ENCODE peak calls at places on chromosomes 6 and 20, in six cellular contexts. A is PC-9, H is uterus, K is tibial nerve, M is astrocyte, S is stomach. O is an unnamed sample.

GRCh38 chr6:129517288-129517687 is 192.7 kb downstream of the ARHGAP18 start:
- DNase-seq in A (no peak), H (no peak), K (no peak), M (no peak), S (no peak), O (no peak)

GRCh38 chr6:124400600-124400999 is 561.6 kb upstream of the RNF217 start:
- DNase-seq in A (no peak), H (no peak), K (no peak), M (no peak), S (no peak), O (no peak)

GRCh38 chr6:43698584-43699349 is 11.2 kb upstream of the MRPS18A start:
- DNase-seq in A (peak; percentile 53), H (no peak), K (peak; percentile 54), M (no peak), S (peak; percentile 85), O (no peak)

GRCh38 chr20:58308680-58309527 is 611 bp upstream of the RAB22A start:
- DNase-seq in A (no peak), H (peak; percentile 71), K (peak; percentile 44), M (peak; percentile 4), S (no peak), O (peak; percentile 58)

GRCh38 chr6:167745660-167746376 is 80.9 kb upstream of the AFDN start:
- DNase-seq in A (no peak), H (peak; percentile 85), K (peak; percentile 34), M (no peak), S (peak; percentile 18), O (no peak)

GRCh38 chr6:136526196-136526930 is 23.9 kb downstream of the MAP7 start:
- DNase-seq in A (no peak), H (peak; percentile 31), K (no peak), M (peak; percentile 36), S (peak; percentile 46), O (peak; percentile 62)

GRCh38 chr20:36613974-36614373 is 8.4 kb downstream of the RAB5IF start:
- DNase-seq in A (peak; percentile 61), H (no peak), K (no peak), M (no peak), S (peak; percentile 77), O (no peak)

GRCh38 chr20:23257848-23258746 is 92.5 kb upstream of the NXT1 start:
- DNase-seq in A (no peak), H (no peak), K (no peak), M (peak; percentile 88), S (no peak), O (no peak)

GRCh38 chr6:42294759-42295158 is 77.1 kb upstream of the MRPS10 start:
- DNase-seq in A (peak; percentile 97), H (no peak), K (no peak), M (peak; percentile 77), S (no peak), O (no peak)

GRCh38 chr6:37517411-37517812 is 17.7 kb upstream of the CCDC167 start:
- DNase-seq in A (no peak), H (no peak), K (no peak), M (no peak), S (no peak), O (no peak)

GRCh38 chr6:11918021-11918738 is 93.9 kb upstream of the HIVEP1 start:
- DNase-seq in A (no peak), H (no peak), K (no peak), M (peak; percentile 94), S (no peak), O (no peak)

GRCh38 chr6:125611573-125612399 is 137.6 kb upstream of the HEY2 start:
- DNase-seq in A (no peak), H (no peak), K (no peak), M (peak; percentile 34), S (no peak), O (no peak)

GRCh38 chr20:58141496-58141895 is 87.0 kb downstream of the ANKRD60 start:
- DNase-seq in A (no peak), H (no peak), K (no peak), M (no peak), S (no peak), O (peak; percentile 57)

GRCh38 chr20:32535953-32536823 is 48.9 kb downstream of the NOL4L start:
- DNase-seq in A (peak; percentile 67), H (no peak), K (no peak), M (no peak), S (peak; percentile 72), O (peak; percentile 84)

GRCh38 chr6:106025655-106026054 is 60.5 kb upstream of the PRDM1 start:
- DNase-seq in A (no peak), H (no peak), K (no peak), M (peak; percentile 43), S (no peak), O (no peak)

GRCh38 chr6:72580281-72580940 is 41.5 kb upstream of the KCNQ5 start:
- DNase-seq in A (no peak), H (no peak), K (no peak), M (peak; percentile 78), S (no peak), O (no peak)

GRCh38 chr6:4320860-4321259 is 185.5 kb upstream of the ECI2 start:
- DNase-seq in A (peak; percentile 88), H (no peak), K (no peak), M (peak; percentile 97), S (no peak), O (no peak)

GRCh38 chr6:111011360-111012142 is 29.7 kb downstream of the RPF2 start:
- DNase-seq in A (no peak), H (no peak), K (peak; percentile 21), M (peak; percentile 25), S (no peak), O (no peak)

GRCh38 chr20:37384683-37385174 is 38.8 kb downstream of the SRC start:
- DNase-seq in A (no peak), H (peak; percentile 81), K (peak; percentile 59), M (no peak), S (peak; percentile 69), O (no peak)

GRCh38 chr20:8060977-8061376 is 41.4 kb upstream of the TMX4 start:
- DNase-seq in A (no peak), H (no peak), K (no peak), M (no peak), S (no peak), O (no peak)

GRCh38 chr20:53609501-53610445 is 16.1 kb upstream of the ZNF217 start:
- DNase-seq in A (no peak), H (no peak), K (no peak), M (peak; percentile 49), S (peak; percentile 45), O (no peak)

GRCh38 chr6:147201885-147202515 is 2.2 kb upstream of the STXBP5 start:
- DNase-seq in A (peak; percentile 57), H (no peak), K (peak; percentile 14), M (peak; percentile 33), S (no peak), O (no peak)

GRCh38 chr6:44064089-44064947 is 62.9 kb downstream of the MRPL14 start:
- DNase-seq in A (peak; percentile 77), H (peak; percentile 70), K (peak; percentile 70), M (peak; percentile 99), S (peak; percentile 47), O (no peak)

GRCh38 chr6:34223964-34224940 is 12.4 kb upstream of the HMGA1 start:
- DNase-seq in A (peak; percentile 90), H (peak; percentile 94), K (peak; percentile 85), M (peak; percentile 83), S (peak; percentile 95), O (peak; percentile 95)

GRCh38 chr6:12348530-12349511 is 58.7 kb downstream of the EDN1 start:
- DNase-seq in A (peak; percentile 97), H (no peak), K (no peak), M (peak; percentile 88), S (peak; percentile 58), O (no peak)

GRCh38 chr6:14499309-14499708 is 381.7 kb downstream of the CD83 start:
- DNase-seq in A (no peak), H (no peak), K (no peak), M (no peak), S (no peak), O (no peak)

GRCh38 chr6:42190784-42191183 is 4.0 kb downstream of the GUCA1B start:
- DNase-seq in A (no peak), H (no peak), K (no peak), M (peak; percentile 73), S (no peak), O (no peak)

GRCh38 chr6:166483026-166483425 is 100.3 kb upstream of the MPC1 start:
- DNase-seq in A (no peak), H (no peak), K (no peak), M (no peak), S (no peak), O (no peak)

GRCh38 chr20:47440857-47441773 is 60.6 kb upstream of the NCOA3 start:
- DNase-seq in A (peak; percentile 62), H (no peak), K (no peak), M (peak; percentile 76), S (no peak), O (no peak)

GRCh38 chr6:14478396-14479225 is 361.0 kb downstream of the CD83 start:
- DNase-seq in A (no peak), H (no peak), K (peak; percentile 47), M (no peak), S (no peak), O (no peak)

GRCh38 chr6:83546636-83547035 is 34.3 kb downstream of the PRSS35 start:
- DNase-seq in A (peak; percentile 35), H (no peak), K (no peak), M (no peak), S (no peak), O (no peak)
- H3K4me3 ChIP-seq in A (no peak overlapping the region), H (no peak overlapping the region), K (no peak overlapping the region), M (no peak overlapping the region), S (no peak overlapping the region), O (no peak overlapping the region)

GRCh38 chr6:140077712-140078551 is 703.5 kb upstream of the CITED2 start:
- DNase-seq in A (no peak), H (no peak), K (no peak), M (peak; percentile 19), S (no peak), O (no peak)
- H3K27ac ChIP-seq in A (no peak overlapping the region), H (peak overlapping the region; percentile 81), K (peak overlapping the region; percentile 55), M (peak overlapping the region; percentile 73), S (peak overlapping the region; percentile 56), O (no peak overlapping the region)

DNA sequence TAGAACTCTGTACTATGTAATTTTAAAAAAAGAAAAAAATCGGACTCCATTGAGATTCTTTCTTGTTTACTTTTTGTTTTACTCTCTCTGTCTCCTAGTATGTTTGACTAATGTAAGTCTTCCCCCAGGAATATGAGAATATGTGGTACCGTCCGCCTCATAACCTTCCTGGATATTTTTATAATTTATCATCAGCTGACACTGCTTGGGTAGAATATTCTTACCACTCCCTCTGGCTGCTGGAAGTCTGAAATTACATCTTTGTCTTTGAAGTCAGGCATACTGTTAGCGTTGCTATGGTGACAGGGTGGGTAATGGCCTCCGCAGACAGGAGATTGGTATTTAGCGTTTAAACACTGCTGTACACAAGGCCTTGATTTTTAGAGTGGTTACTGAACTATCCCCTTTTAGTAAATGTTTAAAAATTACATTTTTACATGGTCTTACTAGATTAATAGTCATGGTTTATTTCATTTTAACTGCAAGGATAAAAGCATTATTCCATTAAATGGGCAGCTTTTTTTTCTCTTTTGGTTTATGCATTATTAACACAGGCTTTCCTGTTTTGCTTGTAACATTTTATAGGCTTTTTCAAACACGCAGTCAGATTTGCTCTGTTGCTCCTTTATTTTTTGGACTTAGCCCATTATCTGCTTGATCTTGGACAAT is 176.4 kb downstream of the ARID1B start:
- DNase-seq in A (peak; percentile 93), H (no peak), K (no peak), M (peak; percentile 98), S (no peak), O (no peak)
- TF ChIP-seq CTCF in A (peak; percentile 16), H (peak; percentile 48), K (no peak), M (peak; percentile 18), S (no peak), O (peak; percentile 36)

DNA sequence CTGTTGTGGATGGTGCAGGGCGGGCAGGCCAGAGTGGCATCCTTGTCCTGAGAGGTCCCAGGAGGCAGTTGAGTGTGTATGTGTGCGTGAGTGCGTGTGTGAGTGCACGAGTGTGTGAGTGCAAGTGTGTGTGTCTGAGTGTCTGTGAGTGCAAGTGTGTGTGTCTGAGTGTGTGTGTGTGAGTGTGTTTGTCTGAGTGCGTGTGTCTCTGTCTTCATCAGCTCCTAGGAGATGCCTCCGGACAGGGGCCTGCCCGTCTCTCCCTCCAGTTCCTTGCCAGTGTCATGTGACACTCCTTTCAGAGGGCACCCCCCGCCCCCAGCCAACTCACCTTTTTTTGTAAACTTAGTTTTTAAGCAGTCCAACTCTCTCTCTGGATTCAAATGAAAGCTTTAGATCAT is 12.3 kb downstream of the IGF2R start:
- DNase-seq in A (no peak), H (no peak), K (no peak), M (no peak), S (no peak), O (no peak)
- H3K4me3 ChIP-seq in A (no peak overlapping the region), H (no peak overlapping the region), K (no peak overlapping the region), M (no peak overlapping the region), S (no peak overlapping the region), O (no peak overlapping the region)

O was measured in dorsolateral prefrontal cortex.